ENCODE peak calls at places on chromosomes 16 and 17, in nine cellular contexts. F is Peyer's patch, K is endothelial cell, U is fibroblast of pulmonary artery, V is thyroid gland, N is PC-3, W is BJ, L is neural crest cell, G is Caco-2. T is an unnamed sample.

GRCh38 chr17:7951143-7951792 is 19.3 kb downstream of the CNTROB start:
- DNase-seq in V (no peak), L (no peak), F (no peak), K (no peak), W (no peak), G (no peak), N (no peak), U (no peak), T (no peak)

GRCh38 chr17:3918372-3919122 is 2.3 kb upstream of the P2RX1 start:
- DNase-seq in L (no peak), W (no peak), K (no peak), V (no peak), U (no peak), N (no peak), G (no peak), F (no peak), T (no peak)

GRCh38 chr17:43945074-43945824 is 3.0 kb upstream of the PPY start:
- DNase-seq in W (no peak), G (no peak), L (no peak), N (no peak), V (no peak), U (no peak), K (no peak), F (no peak), T (no peak)

GRCh38 chr17:15307686-15308085 is 33.7 kb downstream of the TEKT3 start:
- DNase-seq in G (no peak), F (no peak), K (no peak), U (peak; percentile 4), L (no peak), W (no peak), V (no peak), N (no peak), T (no peak)

GRCh38 chr17:15006421-15006820 is 258.7 kb downstream of the PMP22 start:
- DNase-seq in W (no peak), F (no peak), V (no peak), N (no peak), L (no peak), G (no peak), U (no peak), K (no peak), T (no peak)

GRCh38 chr17:77423589-77424451 is 283.1 kb downstream of the SEC14L1 start:
- DNase-seq in W (peak; percentile 92), V (peak; percentile 66), G (no peak), N (peak; percentile 75), U (peak; percentile 98), K (no peak), L (no peak), F (no peak), T (no peak)

GRCh38 chr17:81043725-81044427 is 8.9 kb downstream of the BAIAP2 start:
- DNase-seq in N (peak; percentile 89), F (no peak), L (no peak), U (no peak), G (peak; percentile 97), K (no peak), V (peak; percentile 97), W (no peak), T (no peak)

GRCh38 chr16:69936751-69937211 is 14.4 kb upstream of the CLEC18A start:
- DNase-seq in U (no peak), N (no peak), V (no peak), W (no peak), K (no peak), G (no peak), L (no peak), F (no peak), T (no peak)

GRCh38 chr17:81367171-81367570 is 28.1 kb upstream of the BAHCC1 start:
- DNase-seq in K (no peak), G (no peak), V (no peak), F (no peak), W (no peak), U (no peak), L (no peak), N (no peak), T (no peak)

GRCh38 chr17:5024604-5025003 is 10.6 kb downstream of the SLC52A1 start:
- DNase-seq in L (no peak), U (no peak), N (no peak), F (no peak), V (no peak), K (no peak), G (no peak), W (no peak), T (no peak)

GRCh38 chr17:81127526-81128177 is 37.7 kb upstream of the PVALEF start:
- DNase-seq in V (no peak), N (no peak), U (no peak), G (no peak), K (no peak), W (no peak), L (no peak), F (no peak), T (no peak)

GRCh38 chr16:53864819-53865491 is 161.0 kb downstream of the FTO start:
- DNase-seq in F (no peak), N (peak; percentile 58), K (no peak), L (no peak), W (no peak), V (no peak), U (no peak), G (no peak), T (no peak)

GRCh38 chr16:55701442-55702319 is 45.9 kb downstream of the SLC6A2 start:
- DNase-seq in G (peak; percentile 66), F (peak; percentile 63), V (peak; percentile 68), N (peak; percentile 57), U (peak; percentile 59), K (peak; percentile 45), L (peak; percentile 20), W (no peak), T (peak; percentile 20)

GRCh38 chr17:57861000-57861736 is 11.3 kb upstream of the MRPS23 start:
- DNase-seq in G (peak; percentile 79), F (peak; percentile 75), N (peak; percentile 50), K (no peak), U (no peak), L (no peak), V (peak; percentile 66), W (no peak), T (no peak)

GRCh38 chr17:59696682-59697277 is 10.4 kb downstream of the PTRH2 start:
- DNase-seq in V (no peak), U (no peak), F (no peak), L (no peak), G (no peak), K (no peak), W (no peak), N (no peak), T (no peak)

GRCh38 chr16:85633888-85634287 is 20.8 kb downstream of the GSE1 start:
- DNase-seq in L (no peak), F (no peak), N (no peak), W (no peak), U (no peak), V (no peak), K (no peak), G (no peak), T (no peak)

GRCh38 chr16:85633438-85633743 is 20.3 kb downstream of the GSE1 start:
- DNase-seq in U (no peak), F (no peak), G (no peak), V (no peak), L (no peak), N (no peak), W (no peak), K (no peak), T (no peak)

GRCh38 chr16:85636234-85636812 is 23.2 kb downstream of the GSE1 start:
- DNase-seq in N (no peak), F (no peak), U (no peak), K (no peak), W (no peak), V (no peak), G (no peak), L (no peak), T (no peak)

GRCh38 chr16:85635545-85636140 is 22.5 kb downstream of the GSE1 start:
- DNase-seq in L (no peak), K (no peak), V (peak; percentile 68), U (no peak), N (no peak), G (no peak), F (no peak), W (no peak), T (no peak)

DNA sequence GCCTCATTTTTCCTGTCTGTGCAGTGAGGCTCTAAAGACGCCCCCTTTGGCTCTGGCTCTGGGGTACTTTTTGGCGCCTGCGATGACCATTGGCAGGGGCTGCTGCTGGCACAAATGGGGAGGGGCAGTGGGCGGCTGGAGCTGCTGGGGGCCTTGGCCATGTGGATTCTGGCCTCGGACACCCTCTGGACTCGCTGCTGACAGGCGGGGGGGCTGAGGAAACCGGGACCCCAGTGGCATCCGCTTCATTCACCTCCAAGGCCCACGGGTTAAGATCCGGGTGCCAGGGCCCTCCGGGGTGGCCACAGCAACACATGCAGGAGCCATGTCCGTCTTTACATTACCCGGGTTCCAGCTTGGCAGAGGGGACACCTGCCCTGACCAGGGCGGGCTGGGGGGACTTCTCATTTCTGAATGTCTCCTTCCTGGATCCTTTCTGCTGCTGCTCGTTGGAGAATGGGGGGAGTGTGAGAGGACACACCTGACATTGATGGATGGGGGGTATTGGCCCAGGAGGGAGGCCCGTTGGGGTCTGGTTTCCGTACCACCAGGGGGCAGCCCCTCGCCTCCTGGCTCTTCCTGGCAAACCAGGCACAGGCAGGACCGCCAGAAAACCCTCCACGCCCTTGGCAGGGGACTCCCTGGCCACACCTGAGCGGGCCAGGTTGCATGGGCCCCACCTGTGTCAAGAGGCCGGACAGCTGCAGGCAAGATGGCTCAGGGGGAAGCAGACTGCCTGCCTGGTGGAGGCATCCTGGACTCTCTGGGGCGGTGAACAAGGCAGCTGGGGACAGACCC is 21.8 kb downstream of the GSE1 start:
- DNase-seq in V (peak; percentile 33), G (no peak), U (no peak), L (no peak), K (peak; percentile 38), N (no peak), F (no peak), W (no peak), T (no peak)
- TF ChIP-seq CTCF in V (no peak), G (peak; percentile 22), U (no peak), L (peak; percentile 44), K (peak; percentile 11), N (peak; percentile 22), F (no peak), W (no peak), T (peak; percentile 33)

GRCh38 chr16:2007081-2007836 is 2.4 kb downstream of the ZNF598 start:
- DNase-seq in N (no peak), W (no peak), U (no peak), F (no peak), V (no peak), K (no peak), G (no peak), L (no peak), T (no peak)
- TF ChIP-seq CTCF in N (no peak), W (no peak), U (no peak), F (no peak), V (no peak), K (no peak), G (no peak), L (no peak), T (no peak)

DNA sequence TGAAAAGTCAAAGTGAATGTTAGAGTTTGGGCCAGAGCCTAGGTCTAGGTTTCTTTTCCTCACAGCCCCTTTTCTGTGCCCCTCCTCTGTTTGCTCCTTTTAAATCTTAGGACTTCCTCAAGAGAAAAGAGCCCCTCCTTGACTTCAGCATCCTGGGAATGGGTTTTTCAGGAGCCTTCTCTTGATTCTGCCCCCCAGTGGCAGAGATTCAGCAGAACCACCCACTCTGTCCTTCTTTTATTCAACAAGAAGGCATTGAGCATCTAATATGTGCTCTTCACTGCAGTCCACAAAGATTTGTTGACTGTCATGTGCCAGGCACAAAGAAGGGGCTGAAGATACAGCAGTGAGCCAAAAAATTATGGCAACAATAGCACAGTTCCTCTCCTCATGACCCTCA is 270.8 kb upstream of the CDH5 start:
- DNase-seq in F (no peak), V (no peak), K (no peak), U (no peak), L (no peak), N (no peak), W (no peak), G (no peak), T (no peak)
- TF ChIP-seq CTCF in F (no peak), V (no peak), K (no peak), U (peak; percentile 26), L (no peak), N (peak; percentile 38), W (peak; percentile 21), G (no peak), T (peak; percentile 43)

GRCh38 chr16:78553268-78554044 is 454.0 kb downstream of the WWOX start:
- DNase-seq in V (no peak), N (no peak), F (no peak), K (no peak), G (no peak), L (no peak), W (no peak), U (no peak), T (no peak)
- TF ChIP-seq CTCF in V (no peak), N (no peak), F (no peak), K (no peak), G (peak; percentile 11), L (no peak), W (no peak), U (no peak), T (no peak)

T was measured in HFF-Myc.